ENCODE peak calls at places on chromosomes 3 and 15, in six cellular contexts. O is fibroblast of lung, U is foreskin fibroblast, H is AG04449, S is mesothelial cell of epicardium, V is bronchial epithelial cell. R is an unnamed sample.

GRCh38 chr3:94799420-94800060 is 736.7 kb downstream of the NSUN3 start:
- DNase-seq in U (no peak), V (peak; percentile 19), O (no peak), S (no peak), H (no peak), R (no peak)

GRCh38 chr3:134904796-134905646 is 110.0 kb downstream of the EPHB1 start:
- DNase-seq in V (no peak), U (no peak), H (no peak), S (no peak), O (peak; percentile 40), R (no peak)

GRCh38 chr3:40899286-40899712 is 300.0 kb upstream of the CTNNB1 start:
- DNase-seq in S (peak; percentile 13), O (peak; percentile 61), U (no peak), V (peak; percentile 96), H (no peak), R (no peak)

GRCh38 chr3:149670742-149671492 is 13.1 kb upstream of the WWTR1 start:
- DNase-seq in V (no peak), H (no peak), S (no peak), O (peak; percentile 28), U (no peak), R (no peak)

GRCh38 chr3:116242825-116243224 is 202.5 kb downstream of the LSAMP start:
- DNase-seq in V (peak; percentile 15), O (no peak), U (no peak), S (no peak), H (no peak), R (no peak)

GRCh38 chr15:92247649-92248242 is 145.9 kb upstream of the ST8SIA2 start:
- DNase-seq in O (no peak), U (no peak), S (no peak), H (no peak), V (no peak), R (no peak)

GRCh38 chr3:8652323-8652987 is 7.9 kb upstream of the SSUH2 start:
- DNase-seq in O (no peak), H (no peak), S (no peak), U (no peak), V (no peak), R (no peak)

GRCh38 chr15:91311986-91312385 is 211.9 kb downstream of the SV2B start:
- DNase-seq in U (no peak), V (no peak), S (no peak), O (no peak), H (no peak), R (no peak)

GRCh38 chr15:99409560-99409959 is 156.2 kb upstream of the MEF2A start:
- DNase-seq in V (no peak), U (no peak), S (no peak), H (no peak), O (no peak), R (no peak)

DNA sequence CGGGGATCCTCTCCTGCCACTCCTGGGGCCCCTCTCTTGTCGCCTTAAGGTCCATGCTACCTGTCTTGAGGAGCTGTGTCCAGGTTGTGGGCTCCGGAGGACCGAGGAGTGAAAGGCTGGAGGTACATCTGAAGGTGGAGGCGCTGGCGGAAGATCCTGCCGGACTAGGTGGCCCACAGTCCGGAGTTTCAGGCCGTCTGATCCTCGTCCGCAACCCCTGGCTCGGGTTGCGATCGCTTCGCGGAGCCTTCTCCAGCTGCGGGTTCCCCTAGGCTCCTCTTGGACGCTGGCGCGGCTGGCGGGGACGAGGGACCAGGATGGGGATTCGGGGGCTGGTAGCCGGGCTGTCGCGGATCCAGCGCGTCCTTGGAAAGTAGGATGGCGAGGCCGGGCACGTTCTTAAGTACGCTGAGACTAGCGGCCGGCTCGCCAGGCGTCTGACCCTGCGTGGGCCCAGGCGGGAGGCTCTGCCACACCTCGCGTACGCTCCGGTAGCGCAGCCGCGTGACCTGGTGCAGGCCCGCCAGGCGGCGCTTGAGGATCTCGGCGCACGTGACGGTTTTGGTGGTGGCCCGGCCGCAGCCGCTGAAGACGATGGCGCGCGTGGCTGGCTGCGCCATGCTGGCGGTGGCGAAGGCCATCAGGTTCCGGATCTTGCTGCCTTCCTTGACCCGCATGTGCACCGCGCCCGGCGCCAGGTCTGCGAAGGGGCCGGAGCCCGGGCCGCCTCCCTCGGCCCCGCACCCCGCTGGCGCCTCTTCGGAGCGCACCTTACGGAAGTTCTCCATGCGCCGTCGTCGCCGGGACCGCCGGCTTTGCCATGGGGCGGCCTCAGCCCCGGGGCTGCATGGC is 550 bp downstream of the RPP25 start:
- DNase-seq in U (peak; percentile 72), S (peak; percentile 75), V (no peak), H (no peak), O (peak; percentile 53), R (peak; percentile 92)
- TF ChIP-seq CTCF in U (peak; percentile 37), S (no peak), V (peak; percentile 74), H (peak; percentile 54), O (no peak), R (peak; percentile 64)

GRCh38 chr3:44989636-44990373 is 13.8 kb downstream of the EXOSC7 start:
- DNase-seq in O (no peak), H (no peak), S (no peak), U (no peak), V (no peak), R (no peak)

GRCh38 chr3:44987318-44987717 is 11.3 kb downstream of the EXOSC7 start:
- DNase-seq in H (no peak), U (no peak), S (no peak), O (no peak), V (no peak), R (no peak)

GRCh38 chr3:44991326-44991725 is 15.3 kb downstream of the EXOSC7 start:
- DNase-seq in S (no peak), V (no peak), H (no peak), U (no peak), O (no peak), R (no peak)

GRCh38 chr3:44989141-44989540 is 13.1 kb downstream of the EXOSC7 start:
- DNase-seq in U (no peak), V (no peak), S (no peak), O (peak; percentile 37), H (no peak), R (no peak)

GRCh38 chr3:44988073-44988472 is 12.0 kb downstream of the EXOSC7 start:
- DNase-seq in V (no peak), U (no peak), S (no peak), H (no peak), O (no peak), R (no peak)
- TF ChIP-seq CTCF in V (peak; percentile 9), U (peak; percentile 52), S (peak; percentile 57), H (peak; percentile 26), O (peak; percentile 47), R (peak; percentile 52)

DNA sequence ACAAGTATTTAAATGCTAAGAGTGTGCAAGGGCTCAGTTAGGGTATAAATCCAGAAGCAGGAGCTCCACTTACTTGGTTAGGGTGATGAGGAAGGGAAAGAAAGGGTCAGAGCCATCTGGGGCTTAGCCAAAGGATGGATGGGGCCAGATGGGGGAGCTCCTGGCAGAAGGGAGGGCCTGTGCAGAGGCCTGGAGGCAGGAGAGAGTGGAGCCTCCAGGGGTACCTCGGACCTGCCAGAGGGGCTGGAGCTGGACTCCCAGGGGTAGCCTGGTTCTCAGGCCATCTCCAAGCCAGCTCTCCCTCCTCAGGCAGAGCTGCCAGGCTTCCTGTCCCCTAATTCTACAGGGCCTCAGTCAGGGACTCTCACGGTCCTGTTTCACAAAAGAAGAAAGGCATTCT is 506.3 kb downstream of the SHQ1 start:
- DNase-seq in U (peak; percentile 11), V (no peak), O (no peak), S (no peak), H (no peak), R (no peak)
- TF ChIP-seq CTCF in U (no peak), V (no peak), O (no peak), S (no peak), H (no peak), R (no peak)

DNA sequence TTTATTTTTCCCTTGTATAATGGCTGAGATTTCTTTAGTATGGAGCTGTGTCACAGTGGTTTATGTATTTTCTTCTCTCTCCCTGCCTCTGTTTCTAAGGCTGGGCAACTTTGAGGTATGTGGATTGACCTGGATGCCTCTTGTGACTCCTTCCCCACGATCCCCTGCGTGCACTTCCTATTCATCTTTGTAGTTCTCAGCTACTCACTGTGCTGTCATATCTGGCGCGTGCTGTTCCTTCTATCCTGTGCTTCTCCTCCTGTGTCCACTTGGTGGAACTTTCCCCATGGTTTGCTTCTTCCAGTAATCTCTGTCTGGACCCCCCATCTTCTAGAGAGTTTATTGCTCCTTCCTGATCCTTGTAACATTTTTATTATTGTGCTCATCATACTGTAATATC is 97.3 kb downstream of the AKAP13 start:
- DNase-seq in V (peak; percentile 30), U (no peak), O (peak; percentile 71), H (no peak), S (no peak), R (no peak)
- TF ChIP-seq CTCF in V (no peak), U (no peak), O (no peak), H (no peak), S (no peak), R (peak; percentile 15)

GRCh38 chr3:191388823-191389222 is 58.5 kb upstream of the UTS2B start:
- DNase-seq in S (no peak), O (no peak), V (no peak), U (no peak), H (no peak), R (no peak)
- TF ChIP-seq CTCF in S (peak; percentile 36), O (no peak), V (no peak), U (peak; percentile 24), H (no peak), R (peak; percentile 54)

DNA sequence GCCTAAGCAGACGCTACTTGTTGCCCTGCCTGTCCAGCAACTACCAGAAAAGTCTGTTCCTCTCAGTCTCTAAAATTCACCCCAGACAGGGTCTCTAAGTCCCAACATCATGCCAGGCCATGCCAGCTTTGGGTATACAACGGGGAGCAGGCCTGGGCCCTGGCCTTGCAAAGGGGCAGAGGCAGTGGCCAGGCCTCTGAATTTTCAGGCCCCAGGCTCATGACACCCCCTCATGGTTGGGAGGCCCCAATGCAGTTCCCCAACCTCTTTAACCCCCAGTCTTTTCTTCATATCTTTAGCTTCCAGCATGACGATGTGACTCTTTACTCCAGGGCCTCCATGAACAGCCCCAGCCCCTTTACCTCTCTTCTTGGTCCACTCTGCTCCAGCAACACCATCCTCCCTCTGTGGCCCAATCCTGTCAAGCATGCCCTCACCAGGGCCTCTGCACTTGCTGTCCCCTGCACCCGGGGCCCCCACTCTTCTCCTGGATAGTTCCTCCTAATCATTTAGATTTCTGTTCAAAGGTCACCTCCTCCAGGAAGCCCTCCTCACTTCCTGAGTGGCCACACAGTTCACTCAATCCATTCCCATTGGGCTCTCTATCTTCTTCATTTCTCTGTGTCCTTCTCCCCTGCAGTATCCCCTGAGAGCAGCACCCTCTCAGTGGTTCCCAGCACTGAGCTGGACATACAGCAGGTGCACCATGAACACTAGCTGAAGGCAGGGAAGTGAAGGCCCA is 4.8 kb downstream of the IQSEC1 start:
- DNase-seq in H (no peak), U (no peak), S (no peak), V (no peak), O (no peak), R (no peak)
- TF ChIP-seq CTCF in H (no peak), U (no peak), S (peak; percentile 16), V (no peak), O (no peak), R (no peak)